ENCODE peak calls at places on chromosomes 6 and 20, in six cellular contexts. S is ovary, E is psoas muscle, I is dorsolateral prefrontal cortex, L is tibial artery, D is fibroblast of lung. V is an unnamed sample.

GRCh38 chr20:2585811-2586210 is 49.4 kb downstream of the TMC2 start:
- DNase-seq in E (no peak), L (no peak), S (no peak), I (no peak), D (peak; percentile 19), V (no peak)

GRCh38 chr20:38727602-38728236 is 3.4 kb downstream of the SLC32A1 start:
- DNase-seq in E (no peak), I (no peak), S (no peak), L (no peak), D (no peak), V (no peak)

GRCh38 chr20:50251992-50252491 is 61.4 kb downstream of the CEBPB start:
- DNase-seq in E (peak; percentile 19), D (peak; percentile 33), I (no peak), S (no peak), L (no peak), V (no peak)

GRCh38 chr6:43628392-43629103 is 516 bp downstream of the GTPBP2 start:
- DNase-seq in S (peak; percentile 67), I (no peak), E (peak; percentile 70), D (peak; percentile 50), L (peak; percentile 39), V (peak; percentile 31)

GRCh38 chr6:107330190-107330589 is 129.2 kb downstream of the PDSS2 start:
- DNase-seq in E (no peak), I (no peak), S (no peak), D (no peak), L (no peak), V (no peak)

GRCh38 chr6:47787620-47788497 is 6.0 kb downstream of the OPN5 start:
- DNase-seq in S (peak; percentile 41), I (peak; percentile 43), E (peak; percentile 65), L (no peak), D (peak; percentile 81), V (peak; percentile 25)

GRCh38 chr6:128784266-128784665 is 98.7 kb upstream of the LAMA2 start:
- DNase-seq in E (no peak), S (no peak), D (no peak), L (no peak), I (no peak), V (no peak)

GRCh38 chr6:162562041-162562440 is 165.5 kb downstream of the PRKN start:
- DNase-seq in I (no peak), D (no peak), S (no peak), E (no peak), L (no peak), V (no peak)

GRCh38 chr6:100473182-100473581 is 8.5 kb upstream of the SIM1 start:
- DNase-seq in E (no peak), I (no peak), L (no peak), S (no peak), D (no peak), V (no peak)

GRCh38 chr20:22763257-22763906 is 179.0 kb upstream of the FOXA2 start:
- DNase-seq in I (no peak), E (no peak), D (no peak), S (no peak), L (peak; percentile 39), V (peak; percentile 46)

GRCh38 chr6:3314621-3315020 is 55.9 kb downstream of the PSMG4 start:
- DNase-seq in L (no peak), D (no peak), S (no peak), I (no peak), E (no peak), V (no peak)

GRCh38 chr6:135440087-135440792 is 57.3 kb downstream of the AHI1 start:
- DNase-seq in D (no peak), I (no peak), E (no peak), L (no peak), S (no peak), V (no peak)

GRCh38 chr20:58131111-58131510 is 97.3 kb downstream of the ANKRD60 start:
- DNase-seq in L (no peak), D (peak; percentile 47), S (no peak), I (no peak), E (no peak), V (no peak)

GRCh38 chr6:24918641-24919403 is 16.9 kb downstream of the RIPOR2 start:
- DNase-seq in L (no peak), I (no peak), S (no peak), D (no peak), E (peak; percentile 75), V (no peak)

GRCh38 chr20:51607170-51607569 is 64.7 kb upstream of the NFATC2 start:
- DNase-seq in S (no peak), E (no peak), L (no peak), I (no peak), D (no peak), V (no peak)

GRCh38 chr6:126574301-126574700 is 234.4 kb downstream of the CENPW start:
- DNase-seq in D (no peak), L (no peak), E (no peak), S (no peak), I (no peak), V (no peak)

GRCh38 chr6:130322673-130323268 is 43.0 kb upstream of the TMEM200A start:
- DNase-seq in L (peak; percentile 28), I (peak; percentile 73), D (peak; percentile 85), S (peak; percentile 52), E (peak; percentile 53), V (no peak)

GRCh38 chr6:82842721-82843120 is 222.9 kb downstream of the UBE3D start:
- DNase-seq in D (peak; percentile 36), S (no peak), E (no peak), I (no peak), L (no peak), V (no peak)

GRCh38 chr6:158040051-158040803 is 58.6 kb downstream of the SYNJ2 start:
- DNase-seq in S (no peak), I (no peak), L (peak; percentile 35), D (peak; percentile 97), E (peak; percentile 38), V (no peak)

GRCh38 chr6:50847890-50848594 is 29.4 kb downstream of the TFAP2B start:
- DNase-seq in I (no peak), S (no peak), D (no peak), E (no peak), L (no peak), V (no peak)

GRCh38 chr20:13117200-13117599 is 103.9 kb upstream of the ISM1 start:
- DNase-seq in L (no peak), E (no peak), D (no peak), S (no peak), I (no peak), V (no peak)

GRCh38 chr20:1184638-1185315 is at the start of gene TMEM74B:
- DNase-seq in I (no peak), L (no peak), E (no peak), S (no peak), D (no peak), V (no peak)

GRCh38 chr20:25541676-25542075 is 43.7 kb downstream of the NINL start:
- DNase-seq in S (no peak), L (no peak), E (no peak), I (no peak), D (peak; percentile 41), V (no peak)

GRCh38 chr20:4794846-4795245 is 73.1 kb downstream of the PRND start:
- DNase-seq in D (peak; percentile 32), E (no peak), I (no peak), L (peak; percentile 54), S (no peak), V (no peak)

GRCh38 chr6:150592377-150592995 is 7.2 kb upstream of the PLEKHG1 start:
- DNase-seq in E (no peak), I (no peak), S (no peak), L (no peak), D (no peak), V (no peak)

DNA sequence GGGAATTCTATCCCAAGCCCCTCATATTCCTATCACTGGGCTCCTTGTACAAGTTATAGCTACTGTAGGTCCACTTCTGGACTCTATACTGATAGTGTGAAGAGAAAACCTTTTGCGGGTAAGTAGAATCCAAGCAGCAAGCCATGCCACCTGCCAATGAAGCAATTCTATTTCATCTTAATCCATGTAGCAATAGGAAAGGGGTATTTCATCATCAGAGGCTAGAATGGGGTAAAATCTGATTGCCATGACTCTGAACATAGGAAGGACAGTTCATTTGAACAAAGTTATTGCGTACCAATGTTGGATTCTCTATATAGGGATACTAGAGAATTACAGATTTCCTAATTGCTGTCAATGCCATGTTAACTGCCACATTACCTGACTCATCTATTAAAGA is 4.5 kb downstream of the BMP6 start:
- DNase-seq in S (no peak), I (no peak), D (no peak), E (no peak), L (no peak), V (no peak)
- H3K4me3 ChIP-seq in S (no peak overlapping the region), I (no peak overlapping the region), D (no peak overlapping the region), E (no peak overlapping the region), L (no peak overlapping the region), V (no peak overlapping the region)

GRCh38 chr6:35804996-35805736 is at the start of gene LHFPL5:
- DNase-seq in S (peak; percentile 47), I (no peak), D (peak; percentile 15), L (no peak), E (peak; percentile 62), V (peak; percentile 36)
- H3K4me3 ChIP-seq in S (no peak within 1 kb of the TSS), I (peak within 1 kb of the TSS; percentile 45), D (no peak within 1 kb of the TSS), L (no peak within 1 kb of the TSS), E (peak within 1 kb of the TSS; percentile 29), V (peak within 1 kb of the TSS; percentile 45)

GRCh38 chr6:30882764-30883475 is 1.4 kb upstream of the DDR1 start:
- DNase-seq in E (no peak), I (no peak), L (no peak), D (no peak), S (peak; percentile 58), V (no peak)
- H3K4me3 ChIP-seq in E (peak overlapping the region; percentile 78), I (no peak overlapping the region), L (peak overlapping the region; percentile 87), D (no peak overlapping the region), S (peak overlapping the region; percentile 82), V (no peak overlapping the region)

GRCh38 chr6:152981989-152982767 is 663 bp downstream of the FBXO5 start:
- DNase-seq in E (peak; percentile 55), I (no peak), D (no peak), S (peak; percentile 64), L (no peak), V (no peak)

GRCh38 chr6:152982768-152983636 is at the start of gene FBXO5:
- DNase-seq in E (peak; percentile 99), D (peak; percentile 98), I (peak; percentile 95), S (peak; percentile 97), L (peak; percentile 97), V (peak; percentile 98)

GRCh38 chr6:152980656-152981055 is 2.2 kb downstream of the FBXO5 start:
- DNase-seq in L (no peak), D (no peak), S (no peak), E (no peak), I (no peak), V (no peak)

GRCh38 chr6:152979116-152979515 is 3.7 kb downstream of the FBXO5 start:
- DNase-seq in D (no peak), E (no peak), L (no peak), I (no peak), S (no peak), V (no peak)

GRCh38 chr6:152981219-152981618 is 1.6 kb downstream of the FBXO5 start:
- DNase-seq in I (no peak), S (no peak), L (no peak), E (no peak), D (no peak), V (no peak)
- H3K4me3 ChIP-seq in I (no peak overlapping the region), S (no peak overlapping the region), L (no peak overlapping the region), E (no peak overlapping the region), D (peak overlapping the region; percentile 77), V (no peak overlapping the region)